ENCODE peak calls at places on chromosomes 11 and 22, in eight cellular contexts. M is mammary epithelial cell, S is lung, O is sigmoid colon, V is WERI-Rb-1, C is mucosa of descending colon, H is fibroblast of villous mesenchyme, Y is brain microvascular endothelial cell. W is an unnamed sample.
A peak's percentile ranks its signal among the peaks of the same experiment; 100 is the strongest.

GRCh38 chr11:87437844-87438223 is 400.1 kb downstream of the TMEM135 start:
- DNase-seq in H (peak; percentile 47), Y (no peak), M (peak; percentile 80), S (no peak), O (no peak), C (no peak), V (no peak), W (peak; percentile 71)

GRCh38 chr11:78564037-78564888 is 10.4 kb downstream of the NARS2 start:
- DNase-seq in Y (peak; percentile 78), S (peak; percentile 35), M (peak; percentile 42), C (no peak), V (peak; percentile 19), O (no peak), H (peak; percentile 86), W (peak; percentile 85)

GRCh38 chr11:62880803-62881578 is at the start of gene SLC3A2:
- DNase-seq in M (peak; percentile 88), S (peak; percentile 88), O (peak; percentile 96), C (peak; percentile 94), H (peak; percentile 89), V (peak; percentile 88), Y (peak; percentile 76), W (peak; percentile 90)

GRCh38 chr22:29202231-29203192 is 3.2 kb upstream of the EMID1 start:
- DNase-seq in C (peak; percentile 64), O (no peak), S (peak; percentile 49), V (peak; percentile 40), Y (peak; percentile 45), M (no peak), H (peak; percentile 52), W (peak; percentile 69)

GRCh38 chr11:74524501-74524900 is 31.0 kb upstream of the LIPT2 start:
- DNase-seq in Y (no peak), O (no peak), H (no peak), C (no peak), V (no peak), S (no peak), M (no peak), W (no peak)

GRCh38 chr11:41047229-41047628 is 412.2 kb downstream of the LRRC4C start:
- DNase-seq in Y (no peak), V (no peak), M (no peak), O (no peak), C (no peak), H (no peak), S (no peak), W (no peak)

GRCh38 chr22:22942511-22943329 is 55.1 kb downstream of the IGLL5 start:
- DNase-seq in C (peak; percentile 62), O (peak; percentile 61), V (peak; percentile 84), M (peak; percentile 11), H (peak; percentile 39), Y (peak; percentile 59), S (peak; percentile 46), W (peak; percentile 63)

GRCh38 chr11:41612415-41612814 is 153.0 kb upstream of the LRRC4C start:
- DNase-seq in Y (no peak), O (no peak), C (no peak), V (no peak), S (no peak), H (no peak), M (peak; percentile 15), W (peak; percentile 27)

GRCh38 chr11:123164732-123165450 is 30.2 kb downstream of the CLMP start:
- DNase-seq in Y (no peak), H (peak; percentile 72), O (no peak), V (no peak), S (no peak), C (no peak), M (no peak), W (no peak)

GRCh38 chr22:24230911-24231656 is 13.8 kb downstream of the GGT5 start:
- DNase-seq in H (no peak), V (peak; percentile 59), M (no peak), Y (no peak), O (peak; percentile 65), C (peak; percentile 70), S (peak; percentile 65), W (peak; percentile 24)

GRCh38 chr11:19679952-19680823 is 32.4 kb upstream of the NAV2 start:
- DNase-seq in O (peak; percentile 96), C (peak; percentile 67), V (no peak), H (peak; percentile 89), M (peak; percentile 97), S (peak; percentile 89), Y (peak; percentile 98), W (peak; percentile 97)

GRCh38 chr11:117930668-117931330 is 1.6 kb upstream of the TMPRSS13 start:
- DNase-seq in V (no peak), H (no peak), C (no peak), S (no peak), Y (no peak), O (no peak), M (no peak), W (no peak)

GRCh38 chr22:21012446-21013407 is 2.2 kb upstream of the P2RX6 start:
- DNase-seq in O (no peak), M (no peak), H (no peak), C (no peak), S (no peak), Y (no peak), V (no peak), W (no peak)

GRCh38 chr22:43439368-43440102 is 27.7 kb downstream of the MPPED1 start:
- DNase-seq in O (no peak), Y (no peak), C (no peak), M (no peak), H (no peak), S (no peak), V (no peak), W (no peak)

GRCh38 chr11:110712643-110713468 is 619 bp upstream of the ARHGAP20 start:
- DNase-seq in H (peak; percentile 48), S (peak; percentile 32), O (peak; percentile 56), V (peak; percentile 38), M (peak; percentile 14), C (peak; percentile 18), Y (peak; percentile 20), W (peak; percentile 53)

GRCh38 chr11:119501777-119502405 is 78.9 kb upstream of the THY1 start:
- DNase-seq in C (no peak), M (no peak), V (no peak), H (no peak), Y (no peak), O (no peak), S (no peak), W (no peak)

DNA sequence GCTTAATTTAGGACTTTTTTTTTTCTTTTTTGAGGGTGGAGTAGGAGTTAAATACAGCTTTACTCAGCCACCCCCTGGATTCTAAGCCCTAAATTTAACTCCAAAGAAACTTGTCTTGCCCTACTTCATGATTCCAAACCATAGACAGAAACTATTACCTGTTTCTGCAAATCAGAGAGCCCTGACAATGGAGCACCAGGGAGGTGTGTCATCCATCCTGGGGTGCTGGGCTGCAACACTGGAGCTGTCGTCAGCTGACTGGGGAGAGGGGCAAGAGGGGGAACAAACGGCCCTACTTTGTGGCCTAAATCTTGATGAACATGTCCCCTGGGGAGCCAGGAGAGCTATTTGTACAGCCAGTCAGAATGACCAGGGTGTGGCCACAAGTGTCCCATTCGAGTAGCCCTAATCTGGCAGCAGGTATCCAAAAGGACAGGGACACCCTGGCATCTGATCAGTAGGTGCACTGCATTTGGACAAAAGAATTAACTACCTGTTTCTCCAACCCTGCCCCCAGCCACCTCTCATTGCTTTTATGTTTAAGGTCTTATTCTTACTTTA is 50.8 kb downstream of the PLEKHA7 start:
- DNase-seq in C (no peak), S (no peak), O (no peak), M (no peak), H (no peak), V (no peak), Y (no peak), W (no peak)
- H3K4me3 ChIP-seq in C (no peak overlapping the region), S (no peak overlapping the region), O (no peak overlapping the region), M (no peak overlapping the region), H (no peak overlapping the region), V (no peak overlapping the region), Y (no peak overlapping the region), W (no peak overlapping the region)

GRCh38 chr11:46238967-46239800 is 38.3 kb upstream of the CREB3L1 start:
- DNase-seq in S (peak; percentile 81), Y (peak; percentile 83), H (peak; percentile 90), V (peak; percentile 87), O (peak; percentile 94), C (peak; percentile 91), M (peak; percentile 75), W (peak; percentile 86)

GRCh38 chr11:46237248-46238077 is 40.0 kb upstream of the CREB3L1 start:
- DNase-seq in V (peak; percentile 56), Y (peak; percentile 88), S (peak; percentile 71), O (peak; percentile 84), C (peak; percentile 62), H (peak; percentile 86), M (peak; percentile 79), W (peak; percentile 87)

GRCh38 chr11:46239801-46240061 is 37.7 kb upstream of the CREB3L1 start:
- DNase-seq in C (no peak), H (peak; percentile 71), Y (no peak), O (no peak), V (peak; percentile 45), M (no peak), S (no peak), W (no peak)

GRCh38 chr11:46236918-46237247 is 40.6 kb upstream of the CREB3L1 start:
- DNase-seq in V (no peak), O (no peak), Y (no peak), S (no peak), M (no peak), H (no peak), C (no peak), W (no peak)

GRCh38 chr11:46238078-46238966 is 39.1 kb upstream of the CREB3L1 start:
- DNase-seq in V (peak; percentile 56), H (peak; percentile 74), S (peak; percentile 64), M (peak; percentile 32), Y (peak; percentile 25), O (peak; percentile 89), C (peak; percentile 74), W (peak; percentile 87)
- TF ChIP-seq CTCF in V (peak; percentile 4), H (no peak), S (no peak), M (no peak), Y (no peak), O (no peak), C (no peak), W (no peak)

GRCh38 chr11:65578134-65578533 is 2.3 kb downstream of the EHBP1L1 start:
- DNase-seq in V (no peak), M (no peak), Y (no peak), C (no peak), O (peak; percentile 61), H (no peak), S (no peak), W (no peak)
- H3K4me3 ChIP-seq in V (no peak overlapping the region), M (no peak overlapping the region), Y (no peak overlapping the region), C (no peak overlapping the region), O (peak overlapping the region; percentile 99), H (no peak overlapping the region), S (no peak overlapping the region), W (no peak overlapping the region)

GRCh38 chr11:13606701-13607100 is 61.8 kb upstream of the FAR1 start:
- DNase-seq in C (no peak), O (no peak), H (no peak), M (no peak), S (no peak), Y (no peak), V (no peak), W (no peak)

GRCh38 chr11:13603661-13604060 is 64.8 kb upstream of the FAR1 start:
- DNase-seq in C (no peak), M (no peak), O (no peak), V (no peak), H (no peak), S (no peak), Y (no peak), W (no peak)

DNA sequence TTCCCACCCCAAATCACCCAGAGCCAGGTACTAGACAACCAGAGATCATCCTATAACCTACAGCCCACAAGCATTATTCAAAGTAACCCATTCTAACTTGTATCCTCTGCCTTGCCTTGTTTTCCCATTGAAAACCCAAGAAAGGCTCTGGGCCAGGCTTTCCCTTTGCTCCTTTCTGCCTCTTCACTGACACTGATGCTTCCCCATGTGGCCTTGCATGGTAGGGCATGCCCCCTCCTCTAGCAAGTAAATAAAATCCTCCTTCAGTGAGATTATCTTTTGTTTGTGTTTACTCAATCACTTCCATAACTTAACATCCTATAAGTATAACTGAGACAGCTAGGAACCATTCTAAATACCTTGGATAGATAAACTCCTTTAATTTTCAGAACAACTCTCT is 65.6 kb upstream of the FAR1 start:
- DNase-seq in O (no peak), C (no peak), H (no peak), Y (no peak), V (no peak), S (no peak), M (no peak), W (no peak)
- TF ChIP-seq CTCF in O (no peak), C (no peak), H (peak; percentile 10), Y (no peak), V (no peak), S (no peak), M (no peak), W (no peak)

W was measured in cardiac fibroblast.